ENCODE peak calls at places on chromosome 4, in four cellular contexts. P, C, V and W are unnamed samples.

GRCh38 chr4:166165829-166166420 is 292.9 kb downstream of the TLL1 start:
- DNase-seq in V (peak), C (peak), P (no peak), W (peak)

GRCh38 chr4:87353592-87353991 is 30.9 kb upstream of the HSD17B13 start:
- DNase-seq in P (peak), V (peak), C (peak), W (no peak)

GRCh38 chr4:80049402-80049801 is 23.6 kb downstream of the ANTXR2 start:
- DNase-seq in C (no peak), V (no peak), P (no peak), W (no peak)

GRCh38 chr4:123553733-123554132 is 157.1 kb downstream of the SPRY1 start:
- DNase-seq in P (no peak), C (no peak), V (no peak), W (no peak)

GRCh38 chr4:169274033-169274432 is 3.3 kb upstream of the SH3RF1 start:
- DNase-seq in V (no peak), P (no peak), C (no peak), W (no peak)

GRCh38 chr4:3452376-3452775 is 10.6 kb downstream of the HGFAC start:
- DNase-seq in C (no peak), V (no peak), P (peak), W (no peak)

GRCh38 chr4:17781072-17781830 is at the start of gene FAM184B:
- DNase-seq in C (no peak), P (peak), V (no peak), W (no peak)

GRCh38 chr4:64417974-64418373 is 8.7 kb upstream of the TECRL start:
- DNase-seq in C (no peak), V (no peak), P (no peak), W (no peak)

GRCh38 chr4:8433181-8433580 is 7.3 kb downstream of the ACOX3 start:
- DNase-seq in C (no peak), V (no peak), P (no peak), W (no peak)

GRCh38 chr4:8735236-8736082 is 136.2 kb downstream of the HMX1 start:
- DNase-seq in P (no peak), C (no peak), V (no peak), W (no peak)

GRCh38 chr4:7806080-7806630 is 133.5 kb downstream of the AFAP1 start:
- DNase-seq in P (peak), V (no peak), C (peak), W (no peak)

GRCh38 chr4:81786770-81787169 is 315.1 kb upstream of the RASGEF1B start:
- DNase-seq in C (no peak), V (no peak), P (no peak), W (no peak)

GRCh38 chr4:81792521-81792920 is 320.8 kb upstream of the RASGEF1B start:
- DNase-seq in C (no peak), P (no peak), V (no peak), W (no peak)

GRCh38 chr4:81786063-81786763 is 314.5 kb upstream of the RASGEF1B start:
- DNase-seq in V (peak), P (no peak), C (no peak), W (no peak)

GRCh38 chr4:81790477-81790876 is 318.8 kb upstream of the RASGEF1B start:
- DNase-seq in P (no peak), C (no peak), V (no peak), W (no peak)

GRCh38 chr4:81789741-81790402 is 318.2 kb upstream of the RASGEF1B start:
- DNase-seq in V (no peak), P (no peak), C (no peak), W (no peak)
- H2AFZ ChIP-seq in V (no peak), P (no peak), C (no peak), W (no peak)

DNA sequence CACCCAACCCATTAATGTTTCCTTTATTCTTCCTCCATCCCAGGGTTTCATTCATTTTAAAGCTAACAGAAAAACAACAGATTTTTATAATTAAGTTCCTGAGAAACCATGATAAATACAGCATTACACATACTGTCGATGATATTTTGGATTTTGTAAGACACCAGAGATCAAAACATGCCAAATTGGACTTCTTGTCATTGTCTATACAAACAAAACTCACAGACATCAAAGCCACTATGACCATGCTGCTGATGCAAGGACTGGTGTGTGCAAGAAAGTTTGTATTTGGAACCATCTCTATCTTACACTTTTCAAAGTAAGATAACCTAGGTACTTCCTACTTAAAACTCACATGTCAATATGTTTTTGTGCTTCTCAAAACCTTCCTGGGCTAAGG is 294.0 kb upstream of the UGT8 start:
- DNase-seq in C (no peak), V (no peak), P (no peak), W (no peak)
- H2AFZ ChIP-seq in C (no peak), V (no peak), P (no peak), W (no peak)

DNA sequence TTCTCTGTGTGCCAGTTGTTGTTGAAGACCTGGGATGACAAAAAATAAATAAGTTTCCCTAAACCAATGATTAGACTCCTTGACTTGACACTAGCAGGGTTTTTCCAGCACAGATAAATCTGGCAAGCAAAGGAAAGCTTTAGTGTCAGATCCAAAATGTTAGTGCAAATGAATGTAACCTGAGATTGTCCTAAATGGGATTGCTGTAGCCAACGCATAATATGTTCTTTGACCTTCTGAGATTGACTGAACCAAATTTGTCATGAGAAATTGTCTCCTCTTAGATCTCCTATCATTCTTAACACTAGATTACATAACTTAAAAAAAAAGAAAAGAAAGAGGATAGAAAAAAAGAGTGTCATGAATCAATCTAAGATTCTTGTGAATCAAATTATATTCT is 196.5 kb downstream of the RELL1 start:
- DNase-seq in C (no peak), V (no peak), P (no peak), W (no peak)
- H2AFZ ChIP-seq in C (no peak), V (no peak), P (no peak), W (no peak)

DNA sequence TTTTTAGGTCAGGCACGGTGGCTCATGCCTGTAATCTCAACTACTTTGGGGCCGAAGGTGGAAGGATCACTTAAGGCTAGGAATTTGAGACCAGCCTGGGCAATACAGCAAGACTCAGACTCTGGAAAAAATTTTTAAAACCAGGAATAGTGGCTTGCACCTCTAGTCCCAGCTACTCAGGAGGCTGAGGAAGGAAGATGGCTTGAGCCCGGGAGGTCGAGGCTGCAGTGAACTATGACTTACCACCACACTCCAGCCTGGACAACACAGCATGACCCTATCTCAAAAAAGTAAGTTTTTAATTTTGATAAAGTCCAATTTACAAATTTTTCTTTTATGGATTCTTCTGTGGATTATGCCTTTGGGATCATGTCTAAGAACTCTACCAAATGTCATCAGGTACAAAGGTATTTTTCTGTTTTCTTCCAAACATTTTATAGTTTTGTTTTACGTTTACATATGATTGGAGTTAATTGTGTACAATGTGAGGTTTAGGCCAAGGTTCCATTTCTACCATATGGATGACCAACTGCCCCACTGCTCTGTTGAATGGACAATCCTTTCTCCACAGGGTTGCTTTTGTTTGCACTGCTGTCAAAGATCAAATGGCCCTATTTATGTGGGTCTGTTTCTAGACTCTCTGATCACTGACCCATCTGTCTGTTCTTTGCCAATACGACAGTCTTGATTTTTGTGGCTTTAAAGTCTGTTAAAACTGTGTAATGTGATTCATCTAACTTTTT is 48.2 kb downstream of the CPLX1 start:
- DNase-seq in C (no peak), V (no peak), P (no peak), W (no peak)
- H2AFZ ChIP-seq in C (no peak), V (no peak), P (no peak), W (no peak)

GRCh38 chr4:101989551-101989950 is 199.0 kb downstream of the BANK1 start:
- DNase-seq in C (no peak), P (no peak), V (no peak), W (no peak)
- H2AFZ ChIP-seq in C (no peak), P (no peak), V (no peak), W (no peak)

DNA sequence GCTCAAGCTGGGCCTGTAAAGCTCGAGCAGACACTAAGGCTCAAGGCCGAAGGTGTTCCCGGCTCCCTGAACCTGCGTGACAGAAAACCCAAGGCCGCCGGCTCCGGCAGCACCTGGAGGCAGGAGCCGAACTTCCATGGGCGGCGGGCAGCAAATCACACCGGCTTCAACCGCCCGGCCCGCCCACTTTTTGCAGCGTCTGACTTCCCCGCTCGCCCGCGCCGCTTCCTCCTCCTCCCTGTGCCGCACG is 940 bp upstream of the NSD2 start:
- DNase-seq in P (peak), C (peak), V (peak), W (peak)
- H2AFZ ChIP-seq in P (no peak), C (peak), V (peak), W (peak)